ENCODE peak calls at places on chromosomes 2 and 18, in seven cellular contexts. D is endodermal cell, G is colonic mucosa, M is glutamatergic neuron, F is heart right ventricle, I is GM10248, N is Calu3. U is an unnamed sample.

GRCh38 chr2:138201326-138201725 is 237.1 kb downstream of the HNMT start:
- DNase-seq in D (no peak), G (no peak), M (no peak), F (no peak), I (no peak), N (no peak), U (no peak)

GRCh38 chr18:80192653-80193385 is 54.5 kb downstream of the PARD6G start:
- DNase-seq in D (peak; percentile 26), G (no peak), M (no peak), F (no peak), I (peak; percentile 18), N (no peak), U (no peak)

GRCh38 chr2:101958071-101958470 is 33.7 kb upstream of the IL1R2 start:
- DNase-seq in D (no peak), G (no peak), M (no peak), F (no peak), I (no peak), N (no peak), U (no peak)

GRCh38 chr2:172877826-172878225 is 142.2 kb downstream of the RAPGEF4 start:
- DNase-seq in D (no peak), G (no peak), M (no peak), F (no peak), I (no peak), N (no peak), U (no peak)

GRCh38 chr2:127581050-127581345 is 45.5 kb downstream of the MYO7B start:
- DNase-seq in D (peak; percentile 17), G (no peak), M (no peak), F (no peak), I (no peak), N (no peak), U (no peak)

GRCh38 chr2:232896700-232897385 is 26.8 kb downstream of the SNORC start:
- DNase-seq in D (peak; percentile 26), G (no peak), M (no peak), F (no peak), I (no peak), N (no peak), U (no peak)

GRCh38 chr18:77059294-77059916 is 73.2 kb downstream of the MBP start:
- DNase-seq in D (peak; percentile 75), G (no peak), M (peak; percentile 45), F (no peak), I (no peak), N (peak; percentile 82), U (peak; percentile 34)

GRCh38 chr18:33761363-33761762 is 183.3 kb downstream of the ASXL3 start:
- DNase-seq in D (no peak), G (no peak), M (no peak), F (no peak), I (no peak), N (peak; percentile 14), U (no peak)

GRCh38 chr2:37583402-37583801 is 88.0 kb downstream of the CDC42EP3 start:
- DNase-seq in D (no peak), G (no peak), M (no peak), F (no peak), I (no peak), N (no peak), U (no peak)

GRCh38 chr2:172461591-172462392 is 34.4 kb downstream of the ITGA6 start:
- DNase-seq in D (peak; percentile 95), G (peak; percentile 84), M (peak; percentile 56), F (peak; percentile 70), I (peak; percentile 52), N (peak; percentile 90), U (peak; percentile 76)

GRCh38 chr2:28533021-28533420 is 37.2 kb downstream of the PLB1 start:
- DNase-seq in D (no peak), G (no peak), M (no peak), F (no peak), I (no peak), N (no peak), U (no peak)

GRCh38 chr2:157182834-157183396 is 74.6 kb upstream of the GALNT5 start:
- DNase-seq in D (no peak), G (no peak), M (no peak), F (no peak), I (no peak), N (peak; percentile 34), U (no peak)

GRCh38 chr2:146239392-146240135 is 1605.3 kb upstream of the ACVR2A start:
- DNase-seq in D (no peak), G (no peak), M (no peak), F (no peak), I (no peak), N (no peak), U (no peak)

GRCh38 chr2:15802657-15803056 is 137.7 kb upstream of the MYCN start:
- DNase-seq in D (no peak), G (no peak), M (no peak), F (no peak), I (no peak), N (no peak), U (no peak)

GRCh38 chr2:119929537-119929936 is 83.3 kb upstream of the EPB41L5 start:
- DNase-seq in D (no peak), G (no peak), M (no peak), F (no peak), I (no peak), N (no peak), U (no peak)

GRCh38 chr2:45821558-45822271 is 170.2 kb downstream of the PRKCE start:
- DNase-seq in D (no peak), G (peak; percentile 70), M (no peak), F (peak; percentile 26), I (no peak), N (peak; percentile 78), U (no peak)

GRCh38 chr2:232372231-232373208 is 6.0 kb upstream of the ALPP start:
- DNase-seq in D (no peak), G (no peak), M (no peak), F (no peak), I (no peak), N (no peak), U (no peak)

GRCh38 chr2:100321881-100322820 is at the start of gene LONRF2:
- DNase-seq in D (peak; percentile 69), G (no peak), M (peak; percentile 54), F (peak; percentile 45), I (peak; percentile 23), N (peak; percentile 66), U (peak; percentile 63)

GRCh38 chr2:138101718-138102117 is 137.4 kb downstream of the HNMT start:
- DNase-seq in D (no peak), G (no peak), M (no peak), F (no peak), I (no peak), N (no peak), U (no peak)

GRCh38 chr2:175837046-175837445 is 165.0 kb downstream of the LNPK start:
- DNase-seq in D (no peak), G (no peak), M (no peak), F (no peak), I (no peak), N (no peak), U (no peak)

GRCh38 chr18:26536032-26536431 is 12.3 kb downstream of the KCTD1 start:
- DNase-seq in D (no peak), G (no peak), M (no peak), F (no peak), I (no peak), N (no peak), U (no peak)

GRCh38 chr18:62637403-62637802 is 77.9 kb upstream of the PHLPP1 start:
- DNase-seq in D (no peak), G (no peak), M (no peak), F (no peak), I (no peak), N (no peak), U (no peak)

GRCh38 chr18:62632788-62633455 is 82.4 kb upstream of the PHLPP1 start:
- DNase-seq in D (no peak), G (no peak), M (no peak), F (no peak), I (no peak), N (no peak), U (no peak)

GRCh38 chr18:62634471-62634870 is 80.9 kb upstream of the PHLPP1 start:
- DNase-seq in D (no peak), G (no peak), M (no peak), F (no peak), I (no peak), N (no peak), U (no peak)

GRCh38 chr18:62634991-62635630 is 80.2 kb upstream of the PHLPP1 start:
- DNase-seq in D (peak; percentile 54), G (no peak), M (no peak), F (no peak), I (no peak), N (peak; percentile 42), U (no peak)

GRCh38 chr18:62637807-62638687 is 77.3 kb upstream of the PHLPP1 start:
- DNase-seq in D (peak; percentile 88), G (peak; percentile 36), M (peak; percentile 25), F (no peak), I (peak; percentile 72), N (peak; percentile 70), U (no peak)
- TF ChIP-seq CTCF in D (peak; percentile 90), G (peak; percentile 70), M (peak; percentile 62), F (no peak), I (peak; percentile 56), N (peak; percentile 75), U (peak; percentile 30)

DNA sequence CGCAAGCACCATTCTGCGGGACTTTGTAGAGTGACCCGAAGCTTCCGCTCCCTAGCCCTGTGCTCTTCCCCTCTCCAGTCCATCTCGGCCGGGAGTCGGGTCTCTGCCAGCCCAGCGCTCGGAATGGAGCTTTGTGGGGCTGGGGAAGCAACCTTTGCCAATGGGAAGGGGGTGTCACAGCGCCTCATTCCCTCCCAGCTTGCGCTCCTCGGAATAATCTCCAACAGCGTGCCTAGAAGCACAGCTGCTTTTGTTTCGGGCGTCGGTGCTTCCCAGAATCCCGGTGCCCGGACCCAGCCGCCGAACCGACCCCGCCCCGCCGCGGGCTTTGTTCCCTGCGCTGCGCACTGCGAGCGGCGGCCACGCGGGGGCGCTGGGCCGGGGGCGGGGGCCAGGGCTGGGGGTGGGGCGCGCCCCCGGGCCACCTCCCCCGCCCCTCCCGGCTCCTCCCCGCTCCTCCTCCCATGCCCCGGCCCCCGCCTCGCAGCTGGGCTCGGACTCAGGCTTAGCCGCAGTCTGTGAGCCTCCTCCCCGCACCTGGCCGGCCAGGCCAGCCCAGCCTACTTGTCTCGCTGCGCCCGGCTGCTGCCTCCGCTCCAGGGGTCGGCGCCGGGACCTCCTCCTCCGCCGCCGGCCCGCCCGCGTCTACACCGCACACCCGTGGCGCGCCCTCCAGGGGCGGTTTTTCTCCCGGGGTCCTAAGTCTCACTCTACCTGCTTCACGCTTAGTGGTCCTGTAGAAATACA is 77.7 kb upstream of the SMAD2 start:
- DNase-seq in D (peak; percentile 96), G (peak; percentile 77), M (peak; percentile 82), F (peak; percentile 68), I (peak; percentile 84), N (peak; percentile 76), U (peak; percentile 87)
- TF ChIP-seq CTCF in D (peak; percentile 91), G (peak; percentile 59), M (peak; percentile 88), F (peak; percentile 93), I (peak; percentile 35), N (peak; percentile 73), U (peak; percentile 48)

DNA sequence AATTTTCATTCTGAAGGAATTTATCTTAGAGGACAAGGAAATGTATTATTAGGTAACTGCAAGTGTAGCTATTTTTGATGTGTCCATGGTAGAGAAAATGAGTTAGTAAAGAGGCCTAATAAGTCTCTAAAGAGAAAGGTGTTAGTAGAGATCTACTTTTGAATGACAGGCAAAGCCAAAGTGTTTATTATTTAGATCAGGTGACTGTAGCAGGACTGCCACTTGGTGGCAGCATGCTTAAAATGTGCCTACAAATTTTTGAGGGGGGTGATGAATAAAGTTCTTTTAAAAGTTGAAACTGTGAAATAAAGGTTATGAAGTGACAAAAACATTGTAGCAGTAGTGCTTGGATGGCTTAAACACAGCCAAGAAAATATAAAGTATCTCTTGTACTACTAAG is 421.5 kb upstream of the MEIS1 start:
- DNase-seq in D (no peak), G (no peak), M (no peak), F (no peak), I (no peak), N (peak; percentile 6), U (no peak)
- TF ChIP-seq CTCF in D (peak; percentile 60), G (no peak), M (no peak), F (no peak), I (peak; percentile 25), N (no peak), U (no peak)

GRCh38 chr18:24672165-24672950 is 211.9 kb downstream of the HRH4 start:
- DNase-seq in D (no peak), G (no peak), M (no peak), F (no peak), I (no peak), N (no peak), U (no peak)
- TF ChIP-seq CTCF in D (peak; percentile 21), G (no peak), M (no peak), F (no peak), I (no peak), N (no peak), U (no peak)